ENCODE peak calls at places on chromosomes 16 and 17, in four cellular contexts. One of them, this sample, is unnamed.

GRCh38 chr17:29592850-29593545 is at the start of gene ANKRD13B:
- DNase-seq in endothelial cell of umbilical vein: no peak
- DNase-seq in K562: peak
- DNase-seq in IMR-90: no peak
- DNase-seq in this sample: no peak

GRCh38 chr17:4035081-4035680 is 70.9 kb upstream of the ATP2A3 start:
- DNase-seq in IMR-90: no peak
- DNase-seq in endothelial cell of umbilical vein: peak
- DNase-seq in K562: no peak
- DNase-seq in this sample: no peak

GRCh38 chr17:17538417-17539391 is 42.5 kb upstream of the RASD1 start:
- DNase-seq in K562: peak
- DNase-seq in endothelial cell of umbilical vein: peak
- DNase-seq in IMR-90: peak
- DNase-seq in this sample: no peak

GRCh38 chr17:41331606-41332005 is 16.1 kb upstream of the KRTAP17-1 start:
- DNase-seq in K562: no peak
- DNase-seq in endothelial cell of umbilical vein: no peak
- DNase-seq in IMR-90: no peak
- DNase-seq in this sample: no peak

GRCh38 chr16:66660422-66661209 is 35.9 kb downstream of the CMTM4 start:
- DNase-seq in endothelial cell of umbilical vein: peak
- DNase-seq in K562: peak
- DNase-seq in IMR-90: peak
- DNase-seq in this sample: no peak

GRCh38 chr17:56902350-56902749 is 11.5 kb downstream of the TRIM25 start:
- DNase-seq in endothelial cell of umbilical vein: peak
- DNase-seq in K562: no peak
- DNase-seq in IMR-90: peak
- DNase-seq in this sample: no peak

GRCh38 chr16:74601131-74601871 is 5.6 kb downstream of the GLG1 start:
- DNase-seq in IMR-90: no peak
- DNase-seq in endothelial cell of umbilical vein: peak
- DNase-seq in K562: peak
- DNase-seq in this sample: no peak

GRCh38 chr16:51445250-51445649 is 294.2 kb upstream of the SALL1 start:
- DNase-seq in endothelial cell of umbilical vein: no peak
- DNase-seq in IMR-90: peak
- DNase-seq in K562: no peak
- DNase-seq in this sample: no peak

GRCh38 chr16:24853830-24854229 is 8.1 kb downstream of the SLC5A11 start:
- DNase-seq in K562: no peak
- DNase-seq in endothelial cell of umbilical vein: peak
- DNase-seq in IMR-90: peak
- DNase-seq in this sample: no peak

GRCh38 chr17:68462381-68463210 is 5.3 kb upstream of the WIPI1 start:
- DNase-seq in K562: peak
- DNase-seq in endothelial cell of umbilical vein: peak
- DNase-seq in IMR-90: peak
- DNase-seq in this sample: peak

GRCh38 chr17:60354223-60354622 is 37.7 kb downstream of the USP32 start:
- DNase-seq in K562: no peak
- DNase-seq in IMR-90: peak
- DNase-seq in endothelial cell of umbilical vein: peak
- DNase-seq in this sample: no peak

GRCh38 chr17:60358611-60359225 is 33.2 kb downstream of the USP32 start:
- DNase-seq in IMR-90: no peak
- DNase-seq in endothelial cell of umbilical vein: no peak
- DNase-seq in K562: no peak
- DNase-seq in this sample: no peak

GRCh38 chr17:60355663-60356594 is 36.0 kb downstream of the USP32 start:
- DNase-seq in K562: peak
- DNase-seq in endothelial cell of umbilical vein: no peak
- DNase-seq in IMR-90: no peak
- DNase-seq in this sample: no peak

GRCh38 chr17:60359415-60359814 is 32.5 kb downstream of the USP32 start:
- DNase-seq in IMR-90: no peak
- DNase-seq in K562: no peak
- DNase-seq in endothelial cell of umbilical vein: no peak
- DNase-seq in this sample: no peak

GRCh38 chr17:60356947-60357346 is 35.0 kb downstream of the USP32 start:
- DNase-seq in endothelial cell of umbilical vein: no peak
- DNase-seq in K562: peak
- DNase-seq in IMR-90: peak
- DNase-seq in this sample: no peak
- TF ChIP-seq FOS in endothelial cell of umbilical vein: no peak
- TF ChIP-seq FOS in K562: no peak
- TF ChIP-seq FOS in IMR-90: no peak
- TF ChIP-seq FOS in this sample: no peak

GRCh38 chr17:6703751-6704150 is 9.4 kb downstream of the SLC13A5 start:
- DNase-seq in IMR-90: no peak
- DNase-seq in K562: no peak
- DNase-seq in endothelial cell of umbilical vein: no peak
- DNase-seq in this sample: no peak
- TF ChIP-seq FOS in IMR-90: no peak
- TF ChIP-seq FOS in K562: no peak
- TF ChIP-seq FOS in endothelial cell of umbilical vein: no peak
- TF ChIP-seq FOS in this sample: no peak

GRCh38 chr17:71828182-71828596 is 292.6 kb upstream of the SOX9 start:
- DNase-seq in endothelial cell of umbilical vein: no peak
- DNase-seq in K562: no peak
- DNase-seq in IMR-90: peak
- DNase-seq in this sample: no peak
- TF ChIP-seq FOS in endothelial cell of umbilical vein: no peak
- TF ChIP-seq FOS in K562: no peak
- TF ChIP-seq FOS in IMR-90: no peak
- TF ChIP-seq FOS in this sample: no peak

GRCh38 chr17:16319969-16320368 is 33.3 kb downstream of the CENPV start:
- DNase-seq in IMR-90: no peak
- DNase-seq in endothelial cell of umbilical vein: no peak
- DNase-seq in K562: no peak
- DNase-seq in this sample: no peak
- TF ChIP-seq FOS in IMR-90: no peak
- TF ChIP-seq FOS in endothelial cell of umbilical vein: no peak
- TF ChIP-seq FOS in K562: no peak
- TF ChIP-seq FOS in this sample: no peak

GRCh38 chr17:6712058-6712853 is 913 bp downstream of the SLC13A5 start:
- DNase-seq in IMR-90: no peak
- DNase-seq in endothelial cell of umbilical vein: no peak
- DNase-seq in K562: no peak
- DNase-seq in this sample: no peak
- TF ChIP-seq FOS in IMR-90: no peak
- TF ChIP-seq FOS in endothelial cell of umbilical vein: no peak
- TF ChIP-seq FOS in K562: no peak
- TF ChIP-seq FOS in this sample: no peak

GRCh38 chr17:66564992-66565465 is 262.6 kb downstream of the PRKCA start:
- DNase-seq in K562: no peak
- DNase-seq in IMR-90: peak
- DNase-seq in endothelial cell of umbilical vein: no peak
- DNase-seq in this sample: no peak
- TF ChIP-seq FOS in K562: no peak
- TF ChIP-seq FOS in IMR-90: no peak
- TF ChIP-seq FOS in endothelial cell of umbilical vein: no peak
- TF ChIP-seq FOS in this sample: no peak

DNA sequence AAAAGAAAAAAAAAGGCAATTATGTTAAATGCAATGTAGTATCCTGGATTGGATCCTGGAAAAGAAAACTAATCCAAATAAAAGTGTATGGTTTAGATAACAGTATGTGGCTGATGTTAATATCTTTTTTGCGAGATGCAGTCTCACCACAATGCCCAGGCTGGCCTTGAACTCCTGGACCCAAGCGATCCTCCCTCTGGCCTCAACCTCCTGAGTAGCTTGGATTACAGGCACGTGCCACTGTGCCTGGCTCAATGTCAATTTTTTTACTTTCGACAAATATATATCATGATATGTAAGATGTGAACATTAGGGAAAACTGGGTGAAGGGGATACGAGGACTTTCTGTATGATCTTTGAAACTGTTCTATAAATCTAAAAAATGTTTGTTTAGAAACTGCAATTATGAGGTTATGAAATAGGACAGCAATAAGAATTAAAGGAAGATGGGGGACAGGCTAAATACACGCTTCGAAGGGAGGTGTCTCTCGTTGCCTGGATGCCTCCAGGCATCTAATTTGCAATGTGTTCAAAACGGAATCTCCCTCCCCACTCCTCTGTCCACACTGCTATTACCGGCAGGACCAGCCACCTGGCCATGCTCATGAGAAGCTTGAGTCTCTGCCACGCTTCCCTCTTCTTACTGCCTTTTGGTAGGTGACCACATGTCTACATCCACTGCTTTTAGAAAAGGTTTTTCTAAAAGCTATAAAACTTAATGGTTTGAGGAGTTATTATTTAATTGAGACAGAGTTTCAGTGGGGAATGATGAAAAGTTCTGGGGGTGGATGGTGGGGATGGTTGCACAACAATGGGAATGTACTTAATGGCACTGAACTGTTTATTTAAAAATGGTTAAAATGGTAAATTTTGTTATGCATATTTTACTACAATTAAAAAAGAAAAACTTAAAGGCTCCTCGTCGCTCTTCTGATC is 15.2 kb downstream of the UBE2O start:
- DNase-seq in K562: no peak
- DNase-seq in endothelial cell of umbilical vein: no peak
- DNase-seq in IMR-90: no peak
- DNase-seq in this sample: no peak
- TF ChIP-seq FOS in K562: no peak
- TF ChIP-seq FOS in endothelial cell of umbilical vein: no peak
- TF ChIP-seq FOS in IMR-90: no peak
- TF ChIP-seq FOS in this sample: no peak

DNA sequence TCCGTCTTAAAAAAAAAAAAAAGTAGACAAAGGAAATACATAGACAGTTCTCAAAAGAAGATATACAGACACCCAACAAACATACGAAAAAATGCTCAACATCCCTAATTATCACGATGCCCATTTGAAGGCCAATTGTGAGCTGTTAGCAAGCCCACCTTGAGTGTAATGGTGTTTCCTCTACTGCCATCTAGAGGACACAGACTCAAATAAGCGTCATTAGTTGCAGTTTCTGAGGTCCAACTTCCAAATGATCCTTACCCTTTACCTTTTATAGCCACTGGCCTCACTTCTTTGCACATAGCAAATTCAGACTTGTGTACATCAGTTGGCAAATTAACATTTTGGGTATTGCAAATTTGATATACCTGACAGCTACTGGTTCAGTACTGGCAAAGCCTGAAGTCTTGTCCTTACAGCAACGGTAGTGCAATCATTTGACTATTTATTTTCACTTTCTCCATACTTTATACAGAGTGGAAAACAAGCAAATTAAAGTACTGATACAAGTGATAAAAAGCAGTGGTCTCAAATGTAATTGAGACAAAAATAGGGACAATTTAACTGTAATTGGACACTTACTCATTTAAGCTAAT is 536.3 kb upstream of the EEF2KMT start:
- DNase-seq in endothelial cell of umbilical vein: no peak
- DNase-seq in K562: peak
- DNase-seq in IMR-90: peak
- DNase-seq in this sample: no peak
- TF ChIP-seq FOS in endothelial cell of umbilical vein: no peak
- TF ChIP-seq FOS in K562: no peak
- TF ChIP-seq FOS in IMR-90: no peak
- TF ChIP-seq FOS in this sample: no peak